ENCODE peak calls at places on chromosomes 12 and 14, in six cellular contexts. C is amygdala, T is left ventricle myocardium inferior, Y is ELR, F is HepG2, Q is nephron progenitor cell. U is an unnamed sample.

GRCh38 chr14:55671641-55672040 is 91.6 kb downstream of the KTN1 start:
- DNase-seq in Y (no peak), C (no peak), T (no peak), F (no peak), Q (no peak), U (no peak)

GRCh38 chr14:95255487-95255886 is 64.2 kb downstream of the CLMN start:
- DNase-seq in C (no peak), Q (peak), F (no peak), T (no peak), Y (peak), U (peak)

GRCh38 chr12:67885370-67886169 is 103.7 kb upstream of the IFNG-AS1 start:
- DNase-seq in Y (peak), T (no peak), F (no peak), Q (no peak), C (no peak), U (no peak)

GRCh38 chr12:105252901-105253300 is 16.9 kb upstream of the APPL2 start:
- DNase-seq in F (no peak), Y (no peak), T (no peak), Q (no peak), C (no peak), U (no peak)

GRCh38 chr12:26319511-26319910 is 124.1 kb downstream of the SSPN start:
- DNase-seq in T (peak), C (no peak), Q (no peak), Y (peak), F (peak), U (no peak)

GRCh38 chr14:76993743-76994142 is 34.8 kb downstream of the IRF2BPL start:
- DNase-seq in Y (no peak), T (no peak), Q (no peak), F (no peak), C (no peak), U (peak)

GRCh38 chr12:108752387-108752786 is 21.1 kb upstream of the CORO1C start:
- DNase-seq in Q (no peak), F (no peak), T (no peak), C (peak), Y (no peak), U (peak)

GRCh38 chr12:3271639-3272038 is 194.5 kb downstream of the TSPAN9 start:
- DNase-seq in Y (no peak), F (no peak), Q (no peak), T (no peak), C (no peak), U (no peak)

GRCh38 chr14:26598081-26598671 is 343 bp upstream of the NOVA1 start:
- DNase-seq in T (peak), F (peak), Q (peak), C (peak), Y (no peak), U (peak)

GRCh38 chr14:69370061-69370460 is 28.0 kb downstream of the ERH start:
- DNase-seq in Y (no peak), T (no peak), C (no peak), F (no peak), Q (no peak), U (no peak)

GRCh38 chr12:69698054-69698453 is 1.0 kb downstream of the BEST3 start:
- DNase-seq in Y (no peak), T (no peak), C (no peak), F (no peak), Q (no peak), U (no peak)

GRCh38 chr12:108868781-108869180 is 11.1 kb upstream of the DAO start:
- DNase-seq in C (no peak), Y (no peak), T (no peak), F (no peak), Q (no peak), U (no peak)

GRCh38 chr12:13980548-13981295 is 680 bp downstream of the GRIN2B start:
- DNase-seq in F (no peak), C (peak), Q (peak), Y (no peak), T (no peak), U (peak)

GRCh38 chr12:112420740-112421139 is 2.0 kb downstream of the PTPN11 start:
- DNase-seq in Q (no peak), T (no peak), C (no peak), Y (no peak), F (no peak), U (no peak)

GRCh38 chr14:96249016-96249415 is 7.0 kb upstream of the BDKRB1 start:
- DNase-seq in Y (peak), F (no peak), Q (no peak), C (no peak), T (no peak), U (no peak)

GRCh38 chr14:100056964-100057817 is 8.0 kb upstream of the EVL start:
- DNase-seq in T (no peak), Q (no peak), Y (peak), C (no peak), F (no peak), U (no peak)

GRCh38 chr12:100348657-100349454 is 8.0 kb upstream of the SLC17A8 start:
- DNase-seq in T (no peak), C (no peak), F (peak), Q (no peak), Y (peak), U (peak)

GRCh38 chr14:20632448-20632830 is 9.1 kb downstream of the OR6S1 start:
- DNase-seq in T (no peak), C (no peak), Q (no peak), Y (no peak), F (no peak), U (no peak)

GRCh38 chr12:3145546-3146310 is 68.5 kb downstream of the TSPAN9 start:
- DNase-seq in Y (no peak), F (no peak), T (no peak), C (no peak), Q (no peak), U (no peak)

GRCh38 chr12:67766370-67766769 is 117.8 kb downstream of the DYRK2 start:
- DNase-seq in F (no peak), Q (no peak), C (no peak), T (no peak), Y (peak), U (no peak)

GRCh38 chr12:120394483-120395367 is 25.8 kb upstream of the MSI1 start:
- DNase-seq in F (no peak), Y (no peak), T (no peak), Q (no peak), C (no peak), U (peak)

GRCh38 chr12:108622425-108622824 is 11.3 kb downstream of the SELPLG start:
- DNase-seq in C (no peak), Q (no peak), F (peak), T (no peak), Y (no peak), U (peak)

GRCh38 chr14:36363704-36364103 is 43.3 kb upstream of the MBIP start:
- DNase-seq in F (no peak), Q (no peak), T (no peak), Y (no peak), C (no peak), U (no peak)

GRCh38 chr12:24864796-24865125 is 84.1 kb downstream of the BCAT1 start:
- DNase-seq in T (no peak), Y (peak), F (no peak), C (no peak), Q (no peak), U (peak)

GRCh38 chr12:54028324-54029201 is at the start of gene HOXC6:
- DNase-seq in T (no peak), Y (no peak), F (no peak), C (no peak), Q (peak), U (peak)

GRCh38 chr12:87127272-87127671 is 871.1 kb upstream of the MGAT4C start:
- DNase-seq in Y (peak), F (no peak), C (no peak), Q (no peak), T (no peak), U (no peak)

GRCh38 chr12:7101047-7101693 is 7.8 kb downstream of the C1RL start:
- DNase-seq in F (no peak), Y (no peak), Q (no peak), C (no peak), T (no peak), U (no peak)

GRCh38 chr12:92021665-92022033 is 124.0 kb downstream of the BTG1 start:
- DNase-seq in Q (peak), T (no peak), C (no peak), Y (peak), F (no peak), U (peak)

GRCh38 chr12:45980540-45980939 is 9.8 kb downstream of the SCAF11 start:
- DNase-seq in Y (no peak), T (no peak), Q (no peak), F (no peak), C (no peak), U (no peak)

GRCh38 chr12:6341439-6342139 is at the start of gene TNFRSF1A:
- DNase-seq in F (peak), C (peak), Q (no peak), Y (peak), T (peak), U (peak)

GRCh38 chr14:48703728-48704467 is 882.3 kb downstream of the RPS29 start:
- DNase-seq in T (no peak), Y (no peak), C (peak), F (no peak), Q (no peak), U (no peak)

GRCh38 chr12:99053599-99054362 is 408.7 kb downstream of the APAF1 start:
- DNase-seq in T (no peak), C (no peak), Y (no peak), Q (no peak), F (no peak), U (no peak)

GRCh38 chr12:112239881-112240280 is 114.5 kb downstream of the TRAFD1 start:
- DNase-seq in C (no peak), Y (no peak), Q (no peak), F (no peak), T (no peak), U (no peak)

GRCh38 chr12:129202109-129202814 is 349.0 kb downstream of the GLT1D1 start:
- DNase-seq in C (no peak), Q (no peak), T (no peak), F (no peak), Y (no peak), U (no peak)

GRCh38 chr14:95784137-95784536 is 70.2 kb upstream of the TCL1A start:
- DNase-seq in C (no peak), Y (peak), Q (peak), F (peak), T (no peak), U (peak)

GRCh38 chr12:123720141-123720814 is 8.1 kb downstream of the ATP6V0A2 start:
- DNase-seq in C (no peak), F (no peak), T (no peak), Y (no peak), Q (no peak), U (no peak)

GRCh38 chr12:131684015-131684725 is 26.7 kb upstream of the SFSWAP start:
- DNase-seq in F (no peak), Q (no peak), T (no peak), C (no peak), Y (no peak), U (no peak)

GRCh38 chr12:55733021-55733555 is 4.3 kb upstream of the CD63 start:
- DNase-seq in Y (no peak), C (no peak), T (no peak), Q (no peak), F (no peak), U (no peak)

U was measured in left kidney.